ENCODE peak calls at places on chromosomes 16 and 17, in five cellular contexts. One of them, this sample, is unnamed.

GRCh38 chr17:61482467-61482866 is 30.2 kb downstream of the TBX4 start:
- DNase-seq in ovary: no peak
- DNase-seq in heart right ventricle: no peak
- DNase-seq in epithelial cell of proximal tubule: no peak
- DNase-seq in IMR-90: no peak
- DNase-seq in this sample: no peak

GRCh38 chr16:57645691-57646387 is 17.4 kb downstream of the ADGRG1 start:
- DNase-seq in ovary: no peak
- DNase-seq in heart right ventricle: peak; percentile 85
- DNase-seq in epithelial cell of proximal tubule: no peak
- DNase-seq in IMR-90: peak; percentile 52
- DNase-seq in this sample: peak; percentile 72

GRCh38 chr17:61393550-61393903 is 6.1 kb upstream of the TBX2 start:
- DNase-seq in ovary: no peak
- DNase-seq in heart right ventricle: no peak
- DNase-seq in epithelial cell of proximal tubule: no peak
- DNase-seq in IMR-90: peak; percentile 18
- DNase-seq in this sample: no peak

GRCh38 chr17:3964203-3965122 is at the start of gene ATP2A3:
- DNase-seq in ovary: no peak
- DNase-seq in heart right ventricle: no peak
- DNase-seq in epithelial cell of proximal tubule: no peak
- DNase-seq in IMR-90: no peak
- DNase-seq in this sample: no peak

GRCh38 chr16:57999971-58000705 is at the start of gene ZNF319:
- DNase-seq in ovary: peak; percentile 49
- DNase-seq in heart right ventricle: no peak
- DNase-seq in epithelial cell of proximal tubule: no peak
- DNase-seq in IMR-90: no peak
- DNase-seq in this sample: no peak

GRCh38 chr16:83418565-83418964 is 389.2 kb upstream of the HSBP1 start:
- DNase-seq in ovary: no peak
- DNase-seq in heart right ventricle: no peak
- DNase-seq in epithelial cell of proximal tubule: no peak
- DNase-seq in IMR-90: no peak
- DNase-seq in this sample: no peak

GRCh38 chr16:46711106-46711769 is 21.8 kb downstream of the ORC6 start:
- DNase-seq in ovary: no peak
- DNase-seq in heart right ventricle: peak; percentile 66
- DNase-seq in epithelial cell of proximal tubule: no peak
- DNase-seq in IMR-90: no peak
- DNase-seq in this sample: no peak

GRCh38 chr16:61872778-61873119 is 163.5 kb downstream of the CDH8 start:
- DNase-seq in ovary: no peak
- DNase-seq in heart right ventricle: no peak
- DNase-seq in epithelial cell of proximal tubule: no peak
- DNase-seq in IMR-90: no peak
- DNase-seq in this sample: no peak

GRCh38 chr17:68349157-68349556 is 57.9 kb downstream of the ARSG start:
- DNase-seq in ovary: no peak
- DNase-seq in heart right ventricle: no peak
- DNase-seq in epithelial cell of proximal tubule: no peak
- DNase-seq in IMR-90: no peak
- DNase-seq in this sample: no peak

GRCh38 chr16:30651124-30652004 is 604 bp downstream of the PRR14 start:
- DNase-seq in ovary: peak; percentile 75
- DNase-seq in heart right ventricle: peak; percentile 55
- DNase-seq in epithelial cell of proximal tubule: no peak
- DNase-seq in IMR-90: peak; percentile 46
- DNase-seq in this sample: peak; percentile 56

GRCh38 chr16:72172105-72173034 is at the start of gene PMFBP1:
- DNase-seq in ovary: no peak
- DNase-seq in heart right ventricle: peak; percentile 34
- DNase-seq in epithelial cell of proximal tubule: peak; percentile 44
- DNase-seq in IMR-90: peak; percentile 59
- DNase-seq in this sample: peak; percentile 74

GRCh38 chr17:39376434-39376833 is 25.0 kb downstream of the FBXL20 start:
- DNase-seq in ovary: no peak
- DNase-seq in heart right ventricle: no peak
- DNase-seq in epithelial cell of proximal tubule: no peak
- DNase-seq in IMR-90: no peak
- DNase-seq in this sample: no peak

GRCh38 chr16:22664132-22664531 is 149.8 kb upstream of the HS3ST2 start:
- DNase-seq in ovary: no peak
- DNase-seq in heart right ventricle: no peak
- DNase-seq in epithelial cell of proximal tubule: no peak
- DNase-seq in IMR-90: no peak
- DNase-seq in this sample: no peak

DNA sequence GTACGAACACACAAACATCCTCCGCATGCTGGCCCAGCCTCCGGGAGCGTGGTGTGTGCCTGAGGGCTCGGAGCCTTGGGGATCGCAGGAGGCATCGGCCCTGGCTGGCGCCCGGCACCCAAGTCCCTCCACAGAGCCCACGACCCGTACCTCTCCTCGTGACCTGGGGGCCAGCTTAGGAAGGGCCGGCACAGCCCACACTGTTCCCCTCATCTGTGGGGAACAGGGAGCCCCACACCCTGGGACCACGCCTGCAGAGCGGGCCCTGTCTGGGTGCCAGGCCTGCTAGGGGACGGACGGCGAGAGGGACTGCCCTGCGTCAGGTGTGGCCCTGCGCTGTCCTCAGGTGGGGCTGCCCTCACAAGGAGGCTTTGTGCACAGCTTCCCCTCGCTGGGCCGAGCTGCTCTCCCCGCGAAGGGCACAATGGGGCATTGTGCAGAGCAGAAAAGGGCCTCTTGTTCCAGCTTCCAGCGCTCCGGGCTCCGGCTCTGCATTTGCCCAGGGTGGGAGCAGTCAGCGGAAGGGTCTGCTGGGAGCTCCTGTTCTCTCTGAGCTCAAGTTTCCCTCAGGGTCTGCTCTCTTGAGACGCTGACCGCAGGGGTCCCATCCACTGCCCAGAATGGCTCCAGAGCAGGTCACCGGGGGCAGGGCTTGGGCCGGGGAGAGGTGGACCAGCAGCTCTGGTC is 1.7 kb upstream of the LMF1 start:
- DNase-seq in ovary: no peak
- DNase-seq in heart right ventricle: no peak
- DNase-seq in epithelial cell of proximal tubule: no peak
- DNase-seq in IMR-90: no peak
- DNase-seq in this sample: no peak
- TF ChIP-seq CTCF in ovary: no peak
- TF ChIP-seq CTCF in heart right ventricle: no peak
- TF ChIP-seq CTCF in epithelial cell of proximal tubule: no peak
- TF ChIP-seq CTCF in IMR-90: no peak
- TF ChIP-seq CTCF in this sample: no peak

GRCh38 chr16:49856741-49857330 is 924 bp upstream of the ZNF423 start:
- DNase-seq in ovary: peak; percentile 83
- DNase-seq in heart right ventricle: peak; percentile 87
- DNase-seq in epithelial cell of proximal tubule: peak; percentile 7
- DNase-seq in IMR-90: peak; percentile 55
- DNase-seq in this sample: peak; percentile 75

GRCh38 chr16:49855822-49856740 is at the start of gene ZNF423:
- DNase-seq in ovary: peak; percentile 61
- DNase-seq in heart right ventricle: no peak
- DNase-seq in epithelial cell of proximal tubule: no peak
- DNase-seq in IMR-90: no peak
- DNase-seq in this sample: no peak

GRCh38 chr16:49851468-49851787 is 4.5 kb downstream of the ZNF423 start:
- DNase-seq in ovary: no peak
- DNase-seq in heart right ventricle: no peak
- DNase-seq in epithelial cell of proximal tubule: no peak
- DNase-seq in IMR-90: no peak
- DNase-seq in this sample: no peak

GRCh38 chr16:49855280-49855821 is 561 bp downstream of the ZNF423 start:
- DNase-seq in ovary: peak; percentile 89
- DNase-seq in heart right ventricle: peak; percentile 90
- DNase-seq in epithelial cell of proximal tubule: no peak
- DNase-seq in IMR-90: peak; percentile 31
- DNase-seq in this sample: peak; percentile 70

GRCh38 chr16:49854227-49855203 is 1.4 kb downstream of the ZNF423 start:
- DNase-seq in ovary: peak; percentile 72
- DNase-seq in heart right ventricle: no peak
- DNase-seq in epithelial cell of proximal tubule: no peak
- DNase-seq in IMR-90: no peak
- DNase-seq in this sample: no peak
- H3K4me3 ChIP-seq in ovary: peak overlapping the region; percentile 85
- H3K4me3 ChIP-seq in heart right ventricle: peak overlapping the region; percentile 33
- H3K4me3 ChIP-seq in epithelial cell of proximal tubule: peak overlapping the region; percentile 52
- H3K4me3 ChIP-seq in IMR-90: peak overlapping the region; percentile 71
- H3K4me3 ChIP-seq in this sample: peak overlapping the region; percentile 66

DNA sequence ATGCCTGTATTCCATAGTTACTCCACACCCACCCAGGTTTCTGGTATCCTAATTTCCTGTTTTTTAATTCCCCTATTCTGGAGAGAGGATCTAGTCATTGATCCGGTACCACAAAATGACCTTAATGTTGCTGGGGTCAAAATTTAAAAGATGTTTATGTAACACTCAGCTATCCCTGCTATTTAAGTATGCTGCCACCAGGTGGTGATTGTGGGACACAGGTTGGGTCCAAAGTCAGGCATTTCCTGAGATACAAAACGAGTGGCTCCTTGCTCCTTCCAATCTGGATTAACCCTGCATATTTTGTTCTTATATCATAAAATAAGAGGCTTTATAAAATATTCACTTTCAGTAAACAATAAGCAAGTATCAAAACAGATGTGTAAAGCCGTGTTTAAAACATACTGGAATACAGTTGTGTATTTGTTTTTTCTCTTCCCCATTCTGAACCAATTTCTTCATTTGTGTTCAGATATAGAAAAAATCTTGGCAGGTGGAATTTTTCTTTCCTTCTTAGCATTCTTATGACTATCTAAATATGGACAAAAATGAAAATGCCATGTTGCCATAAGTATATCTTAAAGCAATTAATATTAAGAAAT is 16.3 kb downstream of the HS3ST4 start:
- DNase-seq in ovary: no peak
- DNase-seq in heart right ventricle: no peak
- DNase-seq in epithelial cell of proximal tubule: no peak
- DNase-seq in IMR-90: no peak
- DNase-seq in this sample: peak; percentile 0
- TF ChIP-seq CTCF in ovary: no peak
- TF ChIP-seq CTCF in heart right ventricle: peak; percentile 8
- TF ChIP-seq CTCF in epithelial cell of proximal tubule: peak; percentile 61
- TF ChIP-seq CTCF in IMR-90: peak; percentile 29
- TF ChIP-seq CTCF in this sample: no peak

GRCh38 chr17:58591455-58591854 is 77.0 kb upstream of the MTMR4 start:
- DNase-seq in ovary: no peak
- DNase-seq in heart right ventricle: no peak
- DNase-seq in epithelial cell of proximal tubule: no peak
- DNase-seq in IMR-90: no peak
- DNase-seq in this sample: no peak

GRCh38 chr17:58595194-58595792 is 80.9 kb upstream of the MTMR4 start:
- DNase-seq in ovary: no peak
- DNase-seq in heart right ventricle: no peak
- DNase-seq in epithelial cell of proximal tubule: no peak
- DNase-seq in IMR-90: no peak
- DNase-seq in this sample: no peak

GRCh38 chr17:58587713-58588117 is 73.3 kb upstream of the MTMR4 start:
- DNase-seq in ovary: peak; percentile 43
- DNase-seq in heart right ventricle: peak; percentile 40
- DNase-seq in epithelial cell of proximal tubule: no peak
- DNase-seq in IMR-90: peak; percentile 27
- DNase-seq in this sample: peak; percentile 49

GRCh38 chr17:58590377-58590776 is 75.9 kb upstream of the MTMR4 start:
- DNase-seq in ovary: no peak
- DNase-seq in heart right ventricle: no peak
- DNase-seq in epithelial cell of proximal tubule: no peak
- DNase-seq in IMR-90: no peak
- DNase-seq in this sample: no peak

DNA sequence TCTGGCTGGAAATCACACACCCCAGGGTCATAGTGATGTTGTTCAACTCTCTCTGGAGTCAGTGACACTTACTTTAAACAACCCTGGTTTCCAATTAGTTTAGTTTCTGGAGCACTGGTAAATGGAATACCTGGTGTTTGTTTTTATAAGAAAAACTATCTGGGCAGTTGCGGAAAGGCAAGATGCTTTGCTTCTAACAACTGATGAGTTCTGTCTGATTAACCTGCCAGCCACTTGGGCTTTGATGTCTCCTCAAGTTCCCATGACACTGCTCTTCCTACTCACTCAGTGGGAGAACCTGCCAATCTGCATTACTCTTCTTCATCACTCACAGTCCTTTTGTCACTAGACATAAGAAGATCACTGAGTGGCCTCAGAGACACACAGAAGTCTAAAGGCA is 78.7 kb upstream of the MTMR4 start:
- DNase-seq in ovary: no peak
- DNase-seq in heart right ventricle: no peak
- DNase-seq in epithelial cell of proximal tubule: no peak
- DNase-seq in IMR-90: no peak
- DNase-seq in this sample: no peak
- H3K4me3 ChIP-seq in ovary: no peak overlapping the region
- H3K4me3 ChIP-seq in heart right ventricle: no peak overlapping the region
- H3K4me3 ChIP-seq in epithelial cell of proximal tubule: no peak overlapping the region
- H3K4me3 ChIP-seq in IMR-90: no peak overlapping the region
- H3K4me3 ChIP-seq in this sample: no peak overlapping the region

GRCh38 chr16:17831330-17831729 is 360.6 kb upstream of the XYLT1 start:
- DNase-seq in ovary: no peak
- DNase-seq in heart right ventricle: no peak
- DNase-seq in epithelial cell of proximal tubule: no peak
- DNase-seq in IMR-90: no peak
- DNase-seq in this sample: no peak
- TF ChIP-seq CTCF in ovary: no peak
- TF ChIP-seq CTCF in heart right ventricle: no peak
- TF ChIP-seq CTCF in epithelial cell of proximal tubule: no peak
- TF ChIP-seq CTCF in IMR-90: no peak
- TF ChIP-seq CTCF in this sample: no peak

GRCh38 chr17:37060966-37061365 is 112.2 kb downstream of the AATF start:
- DNase-seq in ovary: no peak
- DNase-seq in heart right ventricle: no peak
- DNase-seq in epithelial cell of proximal tubule: no peak
- DNase-seq in IMR-90: no peak
- DNase-seq in this sample: no peak
- H3K4me3 ChIP-seq in ovary: no peak overlapping the region
- H3K4me3 ChIP-seq in heart right ventricle: no peak overlapping the region
- H3K4me3 ChIP-seq in epithelial cell of proximal tubule: no peak overlapping the region
- H3K4me3 ChIP-seq in IMR-90: no peak overlapping the region
- H3K4me3 ChIP-seq in this sample: no peak overlapping the region